ENCODE peak calls at places on chromosomes 4 and X, in six cellular contexts. One of them, this sample, is unnamed.

GRCh38 chrX:139081965-139082364 is 370.4 kb upstream of the FGF13 start:
- DNase-seq in CD4-positive, alpha-beta T cell: no peak
- DNase-seq in fibroblast of pulmonary artery: no peak
- DNase-seq in astrocyte of the cerebellum: no peak
- DNase-seq in brain microvascular endothelial cell: no peak
- DNase-seq in HCT116: no peak
- DNase-seq in this sample: no peak

GRCh38 chrX:40266490-40267333 is 169.0 kb upstream of the BCOR start:
- DNase-seq in HCT116: peak
- DNase-seq in brain microvascular endothelial cell: peak
- DNase-seq in fibroblast of pulmonary artery: peak
- DNase-seq in CD4-positive, alpha-beta T cell: peak
- DNase-seq in astrocyte of the cerebellum: no peak
- DNase-seq in this sample: peak

GRCh38 chr4:124290678-124291077 is 421.9 kb downstream of the ANKRD50 start:
- DNase-seq in fibroblast of pulmonary artery: no peak
- DNase-seq in brain microvascular endothelial cell: no peak
- DNase-seq in astrocyte of the cerebellum: no peak
- DNase-seq in HCT116: no peak
- DNase-seq in CD4-positive, alpha-beta T cell: no peak
- DNase-seq in this sample: no peak

GRCh38 chr4:113442821-113443220 is 318.7 kb downstream of the CAMK2D start:
- DNase-seq in HCT116: no peak
- DNase-seq in CD4-positive, alpha-beta T cell: no peak
- DNase-seq in brain microvascular endothelial cell: no peak
- DNase-seq in astrocyte of the cerebellum: no peak
- DNase-seq in fibroblast of pulmonary artery: no peak
- DNase-seq in this sample: no peak

GRCh38 chr4:522911-523443 is 24.0 kb downstream of the PIGG start:
- DNase-seq in HCT116: no peak
- DNase-seq in fibroblast of pulmonary artery: no peak
- DNase-seq in astrocyte of the cerebellum: no peak
- DNase-seq in brain microvascular endothelial cell: no peak
- DNase-seq in CD4-positive, alpha-beta T cell: no peak
- DNase-seq in this sample: no peak

GRCh38 chrX:69173906-69174305 is 8.7 kb upstream of the PJA1 start:
- DNase-seq in astrocyte of the cerebellum: no peak
- DNase-seq in fibroblast of pulmonary artery: no peak
- DNase-seq in CD4-positive, alpha-beta T cell: no peak
- DNase-seq in HCT116: no peak
- DNase-seq in brain microvascular endothelial cell: no peak
- DNase-seq in this sample: no peak

GRCh38 chrX:70231666-70232065 is 2.8 kb upstream of the AWAT1 start:
- DNase-seq in brain microvascular endothelial cell: no peak
- DNase-seq in astrocyte of the cerebellum: no peak
- DNase-seq in fibroblast of pulmonary artery: peak
- DNase-seq in HCT116: no peak
- DNase-seq in CD4-positive, alpha-beta T cell: no peak
- DNase-seq in this sample: no peak

GRCh38 chr4:43241104-43241503 is 348.6 kb downstream of the GRXCR1 start:
- DNase-seq in brain microvascular endothelial cell: no peak
- DNase-seq in CD4-positive, alpha-beta T cell: no peak
- DNase-seq in fibroblast of pulmonary artery: no peak
- DNase-seq in astrocyte of the cerebellum: no peak
- DNase-seq in HCT116: no peak
- DNase-seq in this sample: no peak

GRCh38 chr4:125316391-125316780 is 1.6 kb downstream of the FAT4 start:
- DNase-seq in CD4-positive, alpha-beta T cell: no peak
- DNase-seq in HCT116: no peak
- DNase-seq in astrocyte of the cerebellum: no peak
- DNase-seq in fibroblast of pulmonary artery: peak
- DNase-seq in brain microvascular endothelial cell: no peak
- DNase-seq in this sample: peak

GRCh38 chrX:124829930-124830329 is 483.6 kb downstream of the SH2D1A start:
- DNase-seq in brain microvascular endothelial cell: no peak
- DNase-seq in astrocyte of the cerebellum: no peak
- DNase-seq in HCT116: no peak
- DNase-seq in CD4-positive, alpha-beta T cell: no peak
- DNase-seq in fibroblast of pulmonary artery: no peak
- DNase-seq in this sample: no peak

GRCh38 chr4:87007345-87008181 is 72.8 kb downstream of the AFF1 start:
- DNase-seq in HCT116: no peak
- DNase-seq in CD4-positive, alpha-beta T cell: no peak
- DNase-seq in fibroblast of pulmonary artery: peak
- DNase-seq in brain microvascular endothelial cell: peak
- DNase-seq in astrocyte of the cerebellum: peak
- DNase-seq in this sample: peak

GRCh38 chr4:147014946-147015345 is 69.3 kb upstream of the TTC29 start:
- DNase-seq in fibroblast of pulmonary artery: no peak
- DNase-seq in CD4-positive, alpha-beta T cell: no peak
- DNase-seq in brain microvascular endothelial cell: no peak
- DNase-seq in HCT116: no peak
- DNase-seq in astrocyte of the cerebellum: no peak
- DNase-seq in this sample: no peak

GRCh38 chrX:14508025-14508690 is 21.2 kb upstream of the GLRA2 start:
- DNase-seq in brain microvascular endothelial cell: no peak
- DNase-seq in HCT116: no peak
- DNase-seq in CD4-positive, alpha-beta T cell: no peak
- DNase-seq in fibroblast of pulmonary artery: no peak
- DNase-seq in astrocyte of the cerebellum: no peak
- DNase-seq in this sample: no peak

GRCh38 chrX:153662266-153662665 is 11.3 kb downstream of the PNCK start:
- DNase-seq in CD4-positive, alpha-beta T cell: peak
- DNase-seq in astrocyte of the cerebellum: no peak
- DNase-seq in brain microvascular endothelial cell: peak
- DNase-seq in fibroblast of pulmonary artery: peak
- DNase-seq in HCT116: peak
- DNase-seq in this sample: peak
- TF ChIP-seq CTCF in CD4-positive, alpha-beta T cell: peak
- TF ChIP-seq CTCF in astrocyte of the cerebellum: peak
- TF ChIP-seq CTCF in brain microvascular endothelial cell: peak
- TF ChIP-seq CTCF in fibroblast of pulmonary artery: peak
- TF ChIP-seq CTCF in HCT116: peak
- TF ChIP-seq CTCF in this sample: peak

GRCh38 chrX:128816919-128817318 is 706.4 kb downstream of the SMARCA1 start:
- DNase-seq in CD4-positive, alpha-beta T cell: no peak
- DNase-seq in brain microvascular endothelial cell: no peak
- DNase-seq in fibroblast of pulmonary artery: no peak
- DNase-seq in astrocyte of the cerebellum: no peak
- DNase-seq in HCT116: no peak
- DNase-seq in this sample: no peak
- TF ChIP-seq CTCF in CD4-positive, alpha-beta T cell: no peak
- TF ChIP-seq CTCF in brain microvascular endothelial cell: peak
- TF ChIP-seq CTCF in fibroblast of pulmonary artery: no peak
- TF ChIP-seq CTCF in astrocyte of the cerebellum: peak
- TF ChIP-seq CTCF in HCT116: peak
- TF ChIP-seq CTCF in this sample: peak

GRCh38 chrX:48025561-48025960 is 18.8 kb downstream of the SPACA5 start:
- DNase-seq in brain microvascular endothelial cell: peak
- DNase-seq in astrocyte of the cerebellum: peak
- DNase-seq in CD4-positive, alpha-beta T cell: no peak
- DNase-seq in HCT116: peak
- DNase-seq in fibroblast of pulmonary artery: peak
- DNase-seq in this sample: no peak
- TF ChIP-seq CTCF in brain microvascular endothelial cell: peak
- TF ChIP-seq CTCF in astrocyte of the cerebellum: peak
- TF ChIP-seq CTCF in CD4-positive, alpha-beta T cell: peak
- TF ChIP-seq CTCF in HCT116: peak
- TF ChIP-seq CTCF in fibroblast of pulmonary artery: peak
- TF ChIP-seq CTCF in this sample: peak

GRCh38 chr4:23737571-23737970 is 152.3 kb downstream of the PPARGC1A start:
- DNase-seq in brain microvascular endothelial cell: no peak
- DNase-seq in CD4-positive, alpha-beta T cell: no peak
- DNase-seq in HCT116: no peak
- DNase-seq in fibroblast of pulmonary artery: no peak
- DNase-seq in astrocyte of the cerebellum: no peak
- DNase-seq in this sample: no peak
- TF ChIP-seq CTCF in brain microvascular endothelial cell: no peak
- TF ChIP-seq CTCF in CD4-positive, alpha-beta T cell: no peak
- TF ChIP-seq CTCF in HCT116: no peak
- TF ChIP-seq CTCF in fibroblast of pulmonary artery: no peak
- TF ChIP-seq CTCF in astrocyte of the cerebellum: no peak
- TF ChIP-seq CTCF in this sample: no peak

GRCh38 chr4:73329300-73329699 is 70.7 kb upstream of the ANKRD17 start:
- DNase-seq in CD4-positive, alpha-beta T cell: no peak
- DNase-seq in brain microvascular endothelial cell: no peak
- DNase-seq in fibroblast of pulmonary artery: no peak
- DNase-seq in HCT116: no peak
- DNase-seq in astrocyte of the cerebellum: no peak
- DNase-seq in this sample: no peak
- TF ChIP-seq CTCF in CD4-positive, alpha-beta T cell: no peak
- TF ChIP-seq CTCF in brain microvascular endothelial cell: no peak
- TF ChIP-seq CTCF in fibroblast of pulmonary artery: no peak
- TF ChIP-seq CTCF in HCT116: no peak
- TF ChIP-seq CTCF in astrocyte of the cerebellum: no peak
- TF ChIP-seq CTCF in this sample: no peak

GRCh38 chrX:115373308-115373707 is 83.8 kb downstream of the LUZP4 start:
- DNase-seq in astrocyte of the cerebellum: no peak
- DNase-seq in fibroblast of pulmonary artery: no peak
- DNase-seq in brain microvascular endothelial cell: no peak
- DNase-seq in HCT116: no peak
- DNase-seq in CD4-positive, alpha-beta T cell: no peak
- DNase-seq in this sample: no peak

GRCh38 chrX:115378471-115378870 is 89.0 kb downstream of the LUZP4 start:
- DNase-seq in brain microvascular endothelial cell: no peak
- DNase-seq in HCT116: no peak
- DNase-seq in fibroblast of pulmonary artery: peak
- DNase-seq in CD4-positive, alpha-beta T cell: no peak
- DNase-seq in astrocyte of the cerebellum: no peak
- DNase-seq in this sample: no peak
- TF ChIP-seq CTCF in brain microvascular endothelial cell: peak
- TF ChIP-seq CTCF in HCT116: no peak
- TF ChIP-seq CTCF in fibroblast of pulmonary artery: peak
- TF ChIP-seq CTCF in CD4-positive, alpha-beta T cell: no peak
- TF ChIP-seq CTCF in astrocyte of the cerebellum: peak
- TF ChIP-seq CTCF in this sample: no peak

GRCh38 chr4:79574741-79575451 is 166.9 kb upstream of the GK2 start:
- DNase-seq in brain microvascular endothelial cell: no peak
- DNase-seq in CD4-positive, alpha-beta T cell: no peak
- DNase-seq in HCT116: no peak
- DNase-seq in fibroblast of pulmonary artery: no peak
- DNase-seq in astrocyte of the cerebellum: no peak
- DNase-seq in this sample: no peak

GRCh38 chr4:79578613-79579012 is 170.6 kb upstream of the GK2 start:
- DNase-seq in brain microvascular endothelial cell: no peak
- DNase-seq in HCT116: no peak
- DNase-seq in fibroblast of pulmonary artery: no peak
- DNase-seq in CD4-positive, alpha-beta T cell: no peak
- DNase-seq in astrocyte of the cerebellum: no peak
- DNase-seq in this sample: peak

GRCh38 chr4:79576480-79576803 is 168.4 kb upstream of the GK2 start:
- DNase-seq in HCT116: no peak
- DNase-seq in brain microvascular endothelial cell: peak
- DNase-seq in CD4-positive, alpha-beta T cell: no peak
- DNase-seq in fibroblast of pulmonary artery: peak
- DNase-seq in astrocyte of the cerebellum: peak
- DNase-seq in this sample: no peak

DNA sequence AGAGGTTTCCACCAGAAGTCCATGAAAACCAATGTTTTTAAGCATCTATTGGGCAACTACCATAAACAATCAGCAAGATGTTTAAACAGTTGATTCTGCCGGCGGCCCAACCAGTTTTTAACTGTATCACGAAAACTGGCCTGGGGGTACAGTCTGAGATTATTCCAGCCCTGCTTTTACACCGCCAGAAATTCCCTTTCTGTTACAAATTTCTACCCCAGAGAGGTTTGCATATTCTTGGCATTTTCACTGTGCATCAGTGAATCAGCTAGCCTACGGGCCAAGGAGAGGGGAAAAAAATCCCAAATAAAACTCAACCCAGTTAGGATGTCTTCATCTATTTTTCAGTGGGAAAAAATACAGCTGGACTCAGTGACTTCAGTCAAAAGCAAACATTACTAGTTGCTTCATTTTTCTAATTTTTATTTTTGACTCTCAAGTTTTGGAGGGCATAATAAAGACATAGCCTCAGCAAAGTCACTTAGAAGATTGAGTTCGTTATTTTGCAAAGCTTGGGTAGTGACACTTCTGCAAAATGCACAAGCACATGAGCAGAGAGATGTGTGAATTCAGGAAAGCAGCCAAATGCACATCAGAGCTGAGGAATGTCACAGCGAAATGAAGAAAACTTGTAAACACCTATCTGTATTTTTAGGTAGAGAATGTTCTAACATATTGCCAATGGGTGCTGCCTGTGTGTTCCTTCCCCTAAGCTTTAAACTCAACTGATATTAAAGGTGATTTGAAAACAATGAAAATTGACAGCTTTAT is 167.9 kb upstream of the GK2 start:
- DNase-seq in fibroblast of pulmonary artery: no peak
- DNase-seq in brain microvascular endothelial cell: no peak
- DNase-seq in HCT116: no peak
- DNase-seq in CD4-positive, alpha-beta T cell: no peak
- DNase-seq in astrocyte of the cerebellum: no peak
- DNase-seq in this sample: no peak
- TF ChIP-seq CTCF in fibroblast of pulmonary artery: no peak
- TF ChIP-seq CTCF in brain microvascular endothelial cell: no peak
- TF ChIP-seq CTCF in HCT116: no peak
- TF ChIP-seq CTCF in CD4-positive, alpha-beta T cell: no peak
- TF ChIP-seq CTCF in astrocyte of the cerebellum: no peak
- TF ChIP-seq CTCF in this sample: no peak

DNA sequence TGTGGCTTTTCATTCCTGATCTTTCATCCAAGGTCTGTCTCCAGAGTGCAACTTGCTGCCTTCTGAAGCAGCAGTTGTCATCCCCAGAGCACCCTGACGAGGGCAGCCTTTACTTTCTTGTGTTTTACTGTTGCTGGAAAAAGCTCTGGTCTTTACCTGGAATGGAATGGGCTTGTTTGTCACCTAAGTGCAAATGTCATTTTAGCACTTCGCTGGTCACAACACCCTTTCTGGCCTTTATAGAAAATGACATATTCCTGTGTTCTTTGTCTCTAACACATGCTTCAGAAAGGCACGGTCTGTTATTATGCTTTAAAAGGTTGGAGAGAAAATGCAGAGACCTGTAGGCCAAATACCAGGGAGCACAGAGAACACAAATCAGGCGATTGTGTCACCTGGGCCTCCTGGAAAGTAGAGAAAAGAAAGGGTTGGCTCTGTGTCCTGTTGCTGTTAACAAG is 332.7 kb upstream of the IGFBP7 start:
- DNase-seq in fibroblast of pulmonary artery: peak
- DNase-seq in brain microvascular endothelial cell: peak
- DNase-seq in HCT116: no peak
- DNase-seq in CD4-positive, alpha-beta T cell: no peak
- DNase-seq in astrocyte of the cerebellum: peak
- DNase-seq in this sample: no peak
- TF ChIP-seq CTCF in fibroblast of pulmonary artery: peak
- TF ChIP-seq CTCF in brain microvascular endothelial cell: peak
- TF ChIP-seq CTCF in HCT116: peak
- TF ChIP-seq CTCF in CD4-positive, alpha-beta T cell: no peak
- TF ChIP-seq CTCF in astrocyte of the cerebellum: peak
- TF ChIP-seq CTCF in this sample: peak

This sample was measured in upper lobe of right lung.